ENCODE peak calls at places on chromosomes 7 and 10, in five cellular contexts. C is mammary epithelial cell; H is SK-N-SH; T is CD8-positive, alpha-beta memory T cell; D is aorta. A is an unnamed sample.

GRCh38 chr7:43721193-43721806 is 8.0 kb downstream of the COA1 start:
- DNase-seq in C (no peak), H (peak; percentile 45), T (peak; percentile 47), D (no peak), A (no peak)

GRCh38 chr7:1240296-1240820 is 7.7 kb downstream of the UNCX start:
- DNase-seq in C (no peak), H (no peak), T (no peak), D (no peak), A (peak; percentile 51)

GRCh38 chr7:73663033-73663432 is 4.6 kb upstream of the VPS37D start:
- DNase-seq in C (no peak), H (no peak), T (no peak), D (no peak), A (no peak)

GRCh38 chr10:44898665-44899064 is 12.5 kb upstream of the TMEM72 start:
- DNase-seq in C (no peak), H (no peak), T (no peak), D (no peak), A (no peak)

GRCh38 chr7:140604760-140605159 is 35.9 kb downstream of the DENND2A start:
- DNase-seq in C (peak; percentile 51), H (no peak), T (no peak), D (no peak), A (no peak)

GRCh38 chr10:42598249-42598873 is 40.0 kb downstream of the ZNF33B start:
- DNase-seq in C (no peak), H (no peak), T (no peak), D (no peak), A (no peak)

GRCh38 chr7:151117565-151117964 is 31.3 kb downstream of the AGAP3 start:
- DNase-seq in C (no peak), H (no peak), T (peak; percentile 57), D (no peak), A (no peak)

GRCh38 chr7:332020-332517 is 42.1 kb downstream of the FOXL3 start:
- DNase-seq in C (no peak), H (no peak), T (no peak), D (peak; percentile 44), A (peak; percentile 16)

GRCh38 chr7:158407581-158408331 is 179.9 kb downstream of the PTPRN2 start:
- DNase-seq in C (peak; percentile 11), H (peak; percentile 74), T (no peak), D (no peak), A (no peak)

GRCh38 chr10:30392564-30392990 is 41.4 kb upstream of the MAP3K8 start:
- DNase-seq in C (peak; percentile 50), H (peak; percentile 89), T (peak; percentile 63), D (peak; percentile 79), A (peak; percentile 87)

GRCh38 chr7:32161708-32162107 is 91.5 kb upstream of the PDE1C start:
- DNase-seq in C (peak; percentile 42), H (no peak), T (no peak), D (no peak), A (no peak)

GRCh38 chr10:100006241-100006886 is 3.4 kb downstream of the DNMBP start:
- DNase-seq in C (peak; percentile 95), H (no peak), T (no peak), D (no peak), A (no peak)

GRCh38 chr7:113636727-113637421 is 281.9 kb downstream of the PPP1R3A start:
- DNase-seq in C (peak; percentile 94), H (no peak), T (no peak), D (no peak), A (no peak)

GRCh38 chr10:86203162-86203905 is 163.3 kb downstream of the GRID1 start:
- DNase-seq in C (no peak), H (no peak), T (no peak), D (no peak), A (no peak)

GRCh38 chr7:50389961-50390360 is 60.2 kb downstream of the FIGNL1 start:
- DNase-seq in C (no peak), H (no peak), T (no peak), D (no peak), A (no peak)

GRCh38 chr10:124983321-124983720 is 41.4 kb downstream of the ZRANB1 start:
- DNase-seq in C (no peak), H (no peak), T (no peak), D (no peak), A (no peak)

GRCh38 chr10:77507313-77507712 is 130.3 kb downstream of the KCNMA1 start:
- DNase-seq in C (no peak), H (peak; percentile 50), T (no peak), D (no peak), A (no peak)

GRCh38 chr10:124010563-124011131 is 82.8 kb downstream of the CHST15 start:
- DNase-seq in C (no peak), H (no peak), T (no peak), D (no peak), A (no peak)

GRCh38 chr7:45721949-45722598 is 147.9 kb downstream of the ADCY1 start:
- DNase-seq in C (no peak), H (peak; percentile 37), T (no peak), D (no peak), A (no peak)

GRCh38 chr7:157673573-157673972 is 336.8 kb downstream of the DNAJB6 start:
- DNase-seq in C (no peak), H (no peak), T (no peak), D (no peak), A (no peak)

GRCh38 chr10:36519909-36520308 is 605.5 kb upstream of the ANKRD30A start:
- DNase-seq in C (no peak), H (no peak), T (no peak), D (no peak), A (no peak)

GRCh38 chr10:11379771-11380170 is 231.7 kb downstream of the USP6NL start:
- DNase-seq in C (no peak), H (peak; percentile 64), T (no peak), D (no peak), A (no peak)

GRCh38 chr7:96648784-96649183 is 60.9 kb downstream of the SEM1 start:
- DNase-seq in C (no peak), H (no peak), T (no peak), D (no peak), A (no peak)

GRCh38 chr7:10889266-10889898 is 84.3 kb upstream of the PHF14 start:
- DNase-seq in C (peak; percentile 24), H (peak; percentile 78), T (peak; percentile 27), D (no peak), A (no peak)

GRCh38 chr10:111076191-111076681 is 593 bp upstream of the ADRA2A start:
- DNase-seq in C (peak; percentile 37), H (peak; percentile 93), T (no peak), D (peak; percentile 71), A (peak; percentile 84)

GRCh38 chr7:12801107-12801506 is 113.7 kb downstream of the ARL4A start:
- DNase-seq in C (no peak), H (no peak), T (no peak), D (no peak), A (no peak)

GRCh38 chr7:98286093-98286525 is 4.6 kb downstream of the BRI3 start:
- DNase-seq in C (peak; percentile 73), H (peak; percentile 33), T (no peak), D (peak; percentile 85), A (peak; percentile 78)

GRCh38 chr7:128361463-128362441 is at the start of gene PRRT4:
- DNase-seq in C (no peak), H (peak; percentile 73), T (peak; percentile 52), D (no peak), A (peak; percentile 70)

GRCh38 chr10:48803831-48804584 is 119.3 kb downstream of the WDFY4 start:
- DNase-seq in C (no peak), H (no peak), T (no peak), D (no peak), A (no peak)

GRCh38 chr10:61890430-61890829 is 11.1 kb upstream of the ARID5B start:
- DNase-seq in C (peak; percentile 10), H (no peak), T (no peak), D (no peak), A (no peak)

GRCh38 chr7:47901542-47901941 is 46.7 kb downstream of the PKD1L1 start:
- DNase-seq in C (no peak), H (no peak), T (no peak), D (no peak), A (no peak)

GRCh38 chr10:3765376-3765667 is 19.7 kb downstream of the KLF6 start:
- DNase-seq in C (no peak), H (no peak), T (no peak), D (no peak), A (no peak)

GRCh38 chr10:132165416-132165980 is 21.2 kb upstream of the DPYSL4 start:
- DNase-seq in C (no peak), H (no peak), T (no peak), D (peak; percentile 22), A (peak; percentile 18)

GRCh38 chr10:103916254-103916653 is 1.7 kb downstream of the STN1 start:
- DNase-seq in C (peak; percentile 11), H (no peak), T (no peak), D (no peak), A (no peak)
- H3K4me1 ChIP-seq in C (peaks cover 28% of the 10 kb centered on the region), H (peaks cover 17% of the 10 kb centered on the region), T (peaks cover 64% of the 10 kb centered on the region), D (no peaks in the 10 kb centered on the region), A (peaks cover 19% of the 10 kb centered on the region)

DNA sequence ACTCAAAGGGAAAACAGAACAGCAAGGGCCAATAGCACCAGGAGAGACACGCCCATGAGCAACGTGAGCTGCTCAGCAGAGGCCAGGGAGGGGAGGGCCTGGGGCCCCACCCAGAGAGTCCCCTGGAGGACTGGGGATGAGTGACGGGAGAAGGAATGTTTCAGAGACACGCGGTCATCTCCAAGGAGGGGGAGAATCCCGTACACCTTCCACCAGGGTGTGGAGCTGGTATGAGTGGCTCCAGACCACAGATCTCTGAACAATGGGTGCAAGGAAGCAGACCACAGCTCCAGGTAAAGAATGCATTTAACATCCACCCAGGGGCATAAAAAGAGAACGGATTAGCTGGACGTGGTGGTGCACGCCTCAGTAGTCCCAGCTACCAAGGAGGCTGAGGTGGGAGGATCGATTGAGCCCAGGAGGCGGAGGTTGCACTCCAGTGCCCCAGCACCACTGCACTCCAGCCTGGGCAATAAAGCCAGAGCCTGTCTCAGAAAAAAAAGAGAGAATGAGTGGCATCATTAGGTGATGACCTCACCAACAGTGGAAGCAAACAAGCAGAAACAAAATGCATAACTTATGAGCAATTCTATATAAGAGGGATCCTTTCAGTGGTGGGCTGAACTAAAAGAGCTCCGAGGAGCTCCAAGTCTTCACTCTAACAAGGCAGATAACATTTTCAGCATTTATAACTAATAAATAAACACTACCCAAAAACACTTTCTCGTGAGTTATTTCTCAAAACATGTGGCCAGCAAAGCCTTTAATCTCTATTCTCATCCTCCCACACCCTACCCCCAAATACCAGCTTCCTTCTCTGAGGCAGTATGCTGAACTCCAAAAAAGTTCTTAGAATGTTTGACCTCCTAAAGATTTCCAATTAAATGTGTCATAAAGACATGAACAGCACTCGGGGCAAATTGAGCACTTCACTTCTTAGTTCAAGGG is 12.5 kb downstream of the PSAP start:
- DNase-seq in C (peak; percentile 97), H (no peak), T (no peak), D (peak; percentile 36), A (no peak)
- H3K4me1 ChIP-seq in C (peaks cover 57% of the 10 kb centered on the region), H (peaks cover 65% of the 10 kb centered on the region), T (peaks cover 46% of the 10 kb centered on the region), D (no peaks in the 10 kb centered on the region), A (peaks cover 63% of the 10 kb centered on the region)

DNA sequence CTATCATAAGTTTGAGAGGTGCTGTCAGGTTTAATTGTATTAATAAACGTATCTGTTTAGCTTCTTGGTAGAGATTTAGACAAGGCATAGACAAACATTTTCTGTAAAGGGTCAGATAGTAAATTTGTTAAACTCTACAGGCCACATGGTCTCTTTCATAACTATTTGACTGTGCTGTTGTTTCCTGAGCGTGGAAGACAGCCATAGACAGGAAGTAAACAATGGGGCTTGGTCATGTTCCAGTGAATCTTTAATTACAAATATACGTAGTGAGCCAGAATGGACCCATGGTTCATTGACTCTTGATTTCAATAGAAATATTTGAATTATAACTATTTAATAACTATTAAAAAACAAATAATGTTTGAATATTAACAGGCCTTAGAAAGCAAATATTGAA is 451.1 kb downstream of the SH2D4B start:
- DNase-seq in C (no peak), H (no peak), T (no peak), D (no peak), A (no peak)
- H3K4me1 ChIP-seq in C (no peaks in the 10 kb centered on the region), H (no peaks in the 10 kb centered on the region), T (no peaks in the 10 kb centered on the region), D (no peaks in the 10 kb centered on the region), A (no peaks in the 10 kb centered on the region)

GRCh38 chr7:107934991-107935770 is 44.2 kb downstream of the DLD start:
- DNase-seq in C (no peak), H (no peak), T (no peak), D (no peak), A (no peak)
- H3K4me1 ChIP-seq in C (peaks cover 27% of the 10 kb centered on the region), H (peaks cover 67% of the 10 kb centered on the region), T (no peaks in the 10 kb centered on the region), D (peaks cover 6% of the 10 kb centered on the region), A (peaks cover 51% of the 10 kb centered on the region)

A was measured in heart left ventricle.